ENCODE peak calls at places on chromosome 3, in seven cellular contexts. One of them, this sample, is unnamed.

GRCh38 chr3:27633224-27633545 is 88.9 kb downstream of the EOMES start:
- DNase-seq in psoas muscle: no peak
- DNase-seq in epithelial cell of esophagus: peak; percentile 32
- DNase-seq in mesothelial cell of epicardium: no peak
- DNase-seq in MCF 10A: no peak
- DNase-seq in left ventricle myocardium inferior: no peak
- DNase-seq in Peyer's patch: peak; percentile 49
- DNase-seq in this sample: peak; percentile 48

GRCh38 chr3:78035020-78035660 is 995.2 kb downstream of the ROBO2 start:
- DNase-seq in psoas muscle: no peak
- DNase-seq in epithelial cell of esophagus: no peak
- DNase-seq in mesothelial cell of epicardium: no peak
- DNase-seq in MCF 10A: no peak
- DNase-seq in left ventricle myocardium inferior: no peak
- DNase-seq in Peyer's patch: no peak
- DNase-seq in this sample: no peak

GRCh38 chr3:70067860-70068479 is 68.4 kb downstream of the SAMMSON start:
- DNase-seq in psoas muscle: no peak
- DNase-seq in epithelial cell of esophagus: no peak
- DNase-seq in mesothelial cell of epicardium: no peak
- DNase-seq in MCF 10A: no peak
- DNase-seq in left ventricle myocardium inferior: no peak
- DNase-seq in Peyer's patch: no peak
- DNase-seq in this sample: no peak

GRCh38 chr3:59515936-59516335 is 466.1 kb upstream of the CFAP20DC start:
- DNase-seq in psoas muscle: no peak
- DNase-seq in epithelial cell of esophagus: no peak
- DNase-seq in mesothelial cell of epicardium: no peak
- DNase-seq in MCF 10A: no peak
- DNase-seq in left ventricle myocardium inferior: no peak
- DNase-seq in Peyer's patch: no peak
- DNase-seq in this sample: no peak

GRCh38 chr3:72273615-72274014 is 488.7 kb upstream of the PROK2 start:
- DNase-seq in psoas muscle: no peak
- DNase-seq in epithelial cell of esophagus: no peak
- DNase-seq in mesothelial cell of epicardium: peak; percentile 64
- DNase-seq in MCF 10A: no peak
- DNase-seq in left ventricle myocardium inferior: no peak
- DNase-seq in Peyer's patch: no peak
- DNase-seq in this sample: no peak

GRCh38 chr3:10192953-10193691 is 28.4 kb downstream of the IRAK2 start:
- DNase-seq in psoas muscle: no peak
- DNase-seq in epithelial cell of esophagus: peak; percentile 95
- DNase-seq in mesothelial cell of epicardium: no peak
- DNase-seq in MCF 10A: peak; percentile 90
- DNase-seq in left ventricle myocardium inferior: no peak
- DNase-seq in Peyer's patch: peak; percentile 93
- DNase-seq in this sample: peak; percentile 71

GRCh38 chr3:143135150-143135549 is 15.6 kb downstream of the CHST2 start:
- DNase-seq in psoas muscle: no peak
- DNase-seq in epithelial cell of esophagus: peak; percentile 90
- DNase-seq in mesothelial cell of epicardium: no peak
- DNase-seq in MCF 10A: peak; percentile 95
- DNase-seq in left ventricle myocardium inferior: no peak
- DNase-seq in Peyer's patch: no peak
- DNase-seq in this sample: peak; percentile 78

GRCh38 chr3:169509780-169510179 is 153.7 kb downstream of the MECOM start:
- DNase-seq in psoas muscle: no peak
- DNase-seq in epithelial cell of esophagus: no peak
- DNase-seq in mesothelial cell of epicardium: no peak
- DNase-seq in MCF 10A: no peak
- DNase-seq in left ventricle myocardium inferior: no peak
- DNase-seq in Peyer's patch: no peak
- DNase-seq in this sample: no peak

GRCh38 chr3:57158813-57159678 is 6.1 kb downstream of the IL17RD start:
- DNase-seq in psoas muscle: no peak
- DNase-seq in epithelial cell of esophagus: no peak
- DNase-seq in mesothelial cell of epicardium: no peak
- DNase-seq in MCF 10A: no peak
- DNase-seq in left ventricle myocardium inferior: no peak
- DNase-seq in Peyer's patch: no peak
- DNase-seq in this sample: no peak

GRCh38 chr3:60337421-60337820 is 913.8 kb downstream of the FHIT start:
- DNase-seq in psoas muscle: no peak
- DNase-seq in epithelial cell of esophagus: no peak
- DNase-seq in mesothelial cell of epicardium: no peak
- DNase-seq in MCF 10A: no peak
- DNase-seq in left ventricle myocardium inferior: no peak
- DNase-seq in Peyer's patch: no peak
- DNase-seq in this sample: no peak

GRCh38 chr3:160183375-160184076 is 41.7 kb upstream of the C3orf80 start:
- DNase-seq in psoas muscle: no peak
- DNase-seq in epithelial cell of esophagus: peak; percentile 6
- DNase-seq in mesothelial cell of epicardium: no peak
- DNase-seq in MCF 10A: no peak
- DNase-seq in left ventricle myocardium inferior: no peak
- DNase-seq in Peyer's patch: no peak
- DNase-seq in this sample: no peak

GRCh38 chr3:30661107-30661873 is 54.9 kb downstream of the TGFBR2 start:
- DNase-seq in psoas muscle: no peak
- DNase-seq in epithelial cell of esophagus: no peak
- DNase-seq in mesothelial cell of epicardium: no peak
- DNase-seq in MCF 10A: no peak
- DNase-seq in left ventricle myocardium inferior: no peak
- DNase-seq in Peyer's patch: no peak
- DNase-seq in this sample: no peak

GRCh38 chr3:48432411-48433371 is 2.8 kb upstream of the PLXNB1 start:
- DNase-seq in psoas muscle: no peak
- DNase-seq in epithelial cell of esophagus: peak; percentile 95
- DNase-seq in mesothelial cell of epicardium: no peak
- DNase-seq in MCF 10A: peak; percentile 90
- DNase-seq in left ventricle myocardium inferior: no peak
- DNase-seq in Peyer's patch: no peak
- DNase-seq in this sample: peak; percentile 31

GRCh38 chr3:155281892-155282291 is 11.6 kb downstream of the STRIT1 start:
- DNase-seq in psoas muscle: no peak
- DNase-seq in epithelial cell of esophagus: no peak
- DNase-seq in mesothelial cell of epicardium: no peak
- DNase-seq in MCF 10A: no peak
- DNase-seq in left ventricle myocardium inferior: no peak
- DNase-seq in Peyer's patch: no peak
- DNase-seq in this sample: no peak

GRCh38 chr3:190132376-190132775 is 11.7 kb upstream of the P3H2 start:
- DNase-seq in psoas muscle: no peak
- DNase-seq in epithelial cell of esophagus: no peak
- DNase-seq in mesothelial cell of epicardium: no peak
- DNase-seq in MCF 10A: no peak
- DNase-seq in left ventricle myocardium inferior: no peak
- DNase-seq in Peyer's patch: no peak
- DNase-seq in this sample: no peak

GRCh38 chr3:26920579-26920978 is 298.0 kb downstream of the LRRC3B start:
- DNase-seq in psoas muscle: no peak
- DNase-seq in epithelial cell of esophagus: no peak
- DNase-seq in mesothelial cell of epicardium: no peak
- DNase-seq in MCF 10A: no peak
- DNase-seq in left ventricle myocardium inferior: no peak
- DNase-seq in Peyer's patch: no peak
- DNase-seq in this sample: no peak

DNA sequence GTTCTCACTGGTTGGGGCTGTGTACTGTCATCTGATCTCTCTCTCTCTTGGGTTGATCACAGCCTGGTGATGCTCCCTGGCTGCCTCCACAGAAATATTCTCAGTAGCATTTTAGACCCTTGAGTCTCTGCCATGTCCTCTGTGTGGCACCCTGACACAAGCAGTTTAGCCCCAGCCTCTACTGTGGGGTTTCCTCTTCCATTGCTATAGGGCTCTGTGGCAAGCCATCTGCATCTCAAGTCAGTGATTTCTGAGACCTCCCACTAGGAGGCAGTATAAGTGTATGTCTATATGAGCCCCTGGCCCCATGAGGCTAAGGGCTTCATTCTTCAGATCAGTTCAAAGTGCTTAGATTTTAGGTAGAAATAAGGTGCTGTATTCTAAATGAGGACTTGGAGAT is 50.6 kb upstream of the PLAAT1 start:
- DNase-seq in psoas muscle: no peak
- DNase-seq in epithelial cell of esophagus: peak; percentile 64
- DNase-seq in mesothelial cell of epicardium: no peak
- DNase-seq in MCF 10A: peak; percentile 56
- DNase-seq in left ventricle myocardium inferior: no peak
- DNase-seq in Peyer's patch: no peak
- DNase-seq in this sample: no peak
- TF ChIP-seq CTCF in psoas muscle: peak; percentile 57
- TF ChIP-seq CTCF in epithelial cell of esophagus: peak; percentile 53
- TF ChIP-seq CTCF in mesothelial cell of epicardium: no peak
- TF ChIP-seq CTCF in MCF 10A: peak; percentile 32
- TF ChIP-seq CTCF in left ventricle myocardium inferior: peak; percentile 53
- TF ChIP-seq CTCF in Peyer's patch: no peak
- TF ChIP-seq CTCF in this sample: no peak

GRCh38 chr3:127255516-127255915 is 32.3 kb downstream of the PRR20G start:
- DNase-seq in psoas muscle: no peak
- DNase-seq in epithelial cell of esophagus: no peak
- DNase-seq in mesothelial cell of epicardium: no peak
- DNase-seq in MCF 10A: no peak
- DNase-seq in left ventricle myocardium inferior: no peak
- DNase-seq in Peyer's patch: no peak
- DNase-seq in this sample: no peak

GRCh38 chr3:127256138-127256537 is 31.7 kb downstream of the PRR20G start:
- DNase-seq in psoas muscle: no peak
- DNase-seq in epithelial cell of esophagus: no peak
- DNase-seq in mesothelial cell of epicardium: no peak
- DNase-seq in MCF 10A: no peak
- DNase-seq in left ventricle myocardium inferior: no peak
- DNase-seq in Peyer's patch: no peak
- DNase-seq in this sample: no peak

GRCh38 chr3:127254001-127254400 is 33.8 kb downstream of the PRR20G start:
- DNase-seq in psoas muscle: no peak
- DNase-seq in epithelial cell of esophagus: no peak
- DNase-seq in mesothelial cell of epicardium: no peak
- DNase-seq in MCF 10A: no peak
- DNase-seq in left ventricle myocardium inferior: no peak
- DNase-seq in Peyer's patch: no peak
- DNase-seq in this sample: no peak

GRCh38 chr3:127253491-127253890 is 34.4 kb downstream of the PRR20G start:
- DNase-seq in psoas muscle: no peak
- DNase-seq in epithelial cell of esophagus: no peak
- DNase-seq in mesothelial cell of epicardium: no peak
- DNase-seq in MCF 10A: no peak
- DNase-seq in left ventricle myocardium inferior: no peak
- DNase-seq in Peyer's patch: no peak
- DNase-seq in this sample: no peak

DNA sequence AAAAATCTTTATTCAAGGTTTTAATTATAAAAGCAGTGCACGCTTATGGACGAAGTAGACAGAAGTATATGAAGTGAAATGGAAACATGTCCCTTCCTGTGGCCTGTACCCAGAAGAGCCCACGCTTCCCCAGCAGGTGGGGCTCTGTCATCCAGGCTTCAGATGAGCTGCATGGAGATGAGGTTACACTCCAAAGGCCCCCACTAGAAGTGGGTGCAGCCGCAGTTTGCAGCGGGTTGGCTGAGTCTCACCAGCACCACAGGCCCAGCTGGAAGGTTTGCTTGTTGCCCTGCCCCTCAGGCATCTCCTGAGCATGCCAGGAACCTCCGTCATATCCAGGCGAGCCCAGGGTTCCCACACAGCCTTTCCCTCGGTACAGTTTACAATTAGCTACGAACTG is 33.1 kb downstream of the PRR20G start:
- DNase-seq in psoas muscle: no peak
- DNase-seq in epithelial cell of esophagus: peak; percentile 50
- DNase-seq in mesothelial cell of epicardium: no peak
- DNase-seq in MCF 10A: peak; percentile 74
- DNase-seq in left ventricle myocardium inferior: no peak
- DNase-seq in Peyer's patch: no peak
- DNase-seq in this sample: no peak
- TF ChIP-seq CTCF in psoas muscle: peak; percentile 5
- TF ChIP-seq CTCF in epithelial cell of esophagus: peak; percentile 40
- TF ChIP-seq CTCF in mesothelial cell of epicardium: no peak
- TF ChIP-seq CTCF in MCF 10A: peak; percentile 58
- TF ChIP-seq CTCF in left ventricle myocardium inferior: no peak
- TF ChIP-seq CTCF in Peyer's patch: no peak
- TF ChIP-seq CTCF in this sample: peak; percentile 30

GRCh38 chr3:171455603-171456550 is 4.3 kb downstream of the TNIK start:
- DNase-seq in psoas muscle: no peak
- DNase-seq in epithelial cell of esophagus: peak; percentile 13
- DNase-seq in mesothelial cell of epicardium: no peak
- DNase-seq in MCF 10A: no peak
- DNase-seq in left ventricle myocardium inferior: peak; percentile 40
- DNase-seq in Peyer's patch: no peak
- DNase-seq in this sample: no peak

GRCh38 chr3:171456765-171457164 is 3.4 kb downstream of the TNIK start:
- DNase-seq in psoas muscle: no peak
- DNase-seq in epithelial cell of esophagus: no peak
- DNase-seq in mesothelial cell of epicardium: no peak
- DNase-seq in MCF 10A: no peak
- DNase-seq in left ventricle myocardium inferior: no peak
- DNase-seq in Peyer's patch: no peak
- DNase-seq in this sample: no peak

GRCh38 chr3:171454026-171454425 is 6.2 kb downstream of the TNIK start:
- DNase-seq in psoas muscle: no peak
- DNase-seq in epithelial cell of esophagus: no peak
- DNase-seq in mesothelial cell of epicardium: no peak
- DNase-seq in MCF 10A: no peak
- DNase-seq in left ventricle myocardium inferior: no peak
- DNase-seq in Peyer's patch: no peak
- DNase-seq in this sample: no peak

GRCh38 chr3:171451915-171452707 is 8.1 kb downstream of the TNIK start:
- DNase-seq in psoas muscle: no peak
- DNase-seq in epithelial cell of esophagus: no peak
- DNase-seq in mesothelial cell of epicardium: no peak
- DNase-seq in MCF 10A: no peak
- DNase-seq in left ventricle myocardium inferior: no peak
- DNase-seq in Peyer's patch: no peak
- DNase-seq in this sample: no peak

GRCh38 chr3:171453175-171453868 is 6.9 kb downstream of the TNIK start:
- DNase-seq in psoas muscle: no peak
- DNase-seq in epithelial cell of esophagus: no peak
- DNase-seq in mesothelial cell of epicardium: no peak
- DNase-seq in MCF 10A: no peak
- DNase-seq in left ventricle myocardium inferior: no peak
- DNase-seq in Peyer's patch: no peak
- DNase-seq in this sample: no peak
- TF ChIP-seq CTCF in psoas muscle: peak; percentile 7
- TF ChIP-seq CTCF in epithelial cell of esophagus: peak; percentile 3
- TF ChIP-seq CTCF in mesothelial cell of epicardium: peak; percentile 24
- TF ChIP-seq CTCF in MCF 10A: peak; percentile 16
- TF ChIP-seq CTCF in left ventricle myocardium inferior: peak; percentile 16
- TF ChIP-seq CTCF in Peyer's patch: no peak
- TF ChIP-seq CTCF in this sample: peak; percentile 16

DNA sequence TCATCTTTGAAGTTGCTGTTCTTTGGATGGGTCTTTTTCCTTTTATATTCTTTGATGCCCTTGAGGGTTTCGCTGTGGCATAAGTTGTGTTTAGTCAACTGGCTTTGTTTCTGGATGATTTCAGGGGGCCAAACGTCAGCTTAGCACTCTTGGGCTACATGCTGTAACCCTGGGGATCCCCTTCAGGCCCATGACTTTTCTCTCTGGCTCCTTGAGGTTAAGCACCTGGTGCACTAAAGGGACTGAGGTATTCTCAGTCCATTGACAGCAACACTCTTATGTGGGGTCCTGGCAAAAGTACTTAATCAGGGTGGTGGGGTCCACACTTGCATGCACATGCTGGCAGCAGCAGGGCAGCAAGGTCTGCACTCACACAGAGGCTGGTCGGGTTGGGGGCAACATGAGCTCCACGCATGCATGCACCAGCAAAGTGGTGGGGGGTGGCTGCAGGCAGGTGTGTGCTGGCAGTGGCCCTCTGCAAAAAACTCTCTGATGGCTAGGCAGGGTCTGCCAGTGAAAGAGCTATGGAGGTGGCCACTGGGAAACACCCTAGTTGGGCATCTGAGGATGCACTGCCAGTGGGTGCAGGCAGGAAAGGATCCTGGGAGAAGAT is 38.1 kb upstream of the CD200R1L start:
- DNase-seq in psoas muscle: no peak
- DNase-seq in epithelial cell of esophagus: no peak
- DNase-seq in mesothelial cell of epicardium: no peak
- DNase-seq in MCF 10A: no peak
- DNase-seq in left ventricle myocardium inferior: no peak
- DNase-seq in Peyer's patch: no peak
- DNase-seq in this sample: no peak
- TF ChIP-seq CTCF in psoas muscle: no peak
- TF ChIP-seq CTCF in epithelial cell of esophagus: no peak
- TF ChIP-seq CTCF in mesothelial cell of epicardium: no peak
- TF ChIP-seq CTCF in MCF 10A: no peak
- TF ChIP-seq CTCF in left ventricle myocardium inferior: no peak
- TF ChIP-seq CTCF in Peyer's patch: no peak
- TF ChIP-seq CTCF in this sample: no peak